ENCODE peak calls at places on chromosomes 13 and 19, in four cellular contexts. K is tibial artery, Q is heart left ventricle, J is ascending aorta. P is an unnamed sample.

GRCh38 chr19:41413947-41414346 is 13.2 kb downstream of the B3GNT8 start:
- DNase-seq in Q (no peak), K (no peak), J (no peak), P (no peak)

GRCh38 chr13:21537105-21537504 is 66.9 kb downstream of the MICU2 start:
- DNase-seq in Q (no peak), K (no peak), J (no peak), P (no peak)

GRCh38 chr13:24348385-24348784 is 39.0 kb downstream of the C1QTNF9 start:
- DNase-seq in K (no peak), Q (no peak), J (no peak), P (no peak)

GRCh38 chr13:111156421-111156820 is 41.3 kb downstream of the ARHGEF7 start:
- DNase-seq in Q (no peak), J (no peak), K (no peak), P (no peak)

GRCh38 chr13:35768126-35768525 is 291.6 kb upstream of the MAB21L1 start:
- DNase-seq in K (no peak), Q (no peak), J (no peak), P (no peak)

GRCh38 chr13:105773887-105774538 is 761.4 kb downstream of the EFNB2 start:
- DNase-seq in K (no peak), Q (no peak), J (no peak), P (peak; percentile 38)

GRCh38 chr13:94344126-94344863 is 135.2 kb downstream of the DCT start:
- DNase-seq in K (no peak), J (no peak), Q (no peak), P (no peak)

GRCh38 chr13:21458457-21458815 is 667 bp downstream of the ZDHHC20 start:
- DNase-seq in K (no peak), Q (no peak), J (no peak), P (peak; percentile 81)

GRCh38 chr19:18764591-18765051 is 26.5 kb downstream of the COMP start:
- DNase-seq in K (no peak), J (no peak), Q (no peak), P (no peak)

DNA sequence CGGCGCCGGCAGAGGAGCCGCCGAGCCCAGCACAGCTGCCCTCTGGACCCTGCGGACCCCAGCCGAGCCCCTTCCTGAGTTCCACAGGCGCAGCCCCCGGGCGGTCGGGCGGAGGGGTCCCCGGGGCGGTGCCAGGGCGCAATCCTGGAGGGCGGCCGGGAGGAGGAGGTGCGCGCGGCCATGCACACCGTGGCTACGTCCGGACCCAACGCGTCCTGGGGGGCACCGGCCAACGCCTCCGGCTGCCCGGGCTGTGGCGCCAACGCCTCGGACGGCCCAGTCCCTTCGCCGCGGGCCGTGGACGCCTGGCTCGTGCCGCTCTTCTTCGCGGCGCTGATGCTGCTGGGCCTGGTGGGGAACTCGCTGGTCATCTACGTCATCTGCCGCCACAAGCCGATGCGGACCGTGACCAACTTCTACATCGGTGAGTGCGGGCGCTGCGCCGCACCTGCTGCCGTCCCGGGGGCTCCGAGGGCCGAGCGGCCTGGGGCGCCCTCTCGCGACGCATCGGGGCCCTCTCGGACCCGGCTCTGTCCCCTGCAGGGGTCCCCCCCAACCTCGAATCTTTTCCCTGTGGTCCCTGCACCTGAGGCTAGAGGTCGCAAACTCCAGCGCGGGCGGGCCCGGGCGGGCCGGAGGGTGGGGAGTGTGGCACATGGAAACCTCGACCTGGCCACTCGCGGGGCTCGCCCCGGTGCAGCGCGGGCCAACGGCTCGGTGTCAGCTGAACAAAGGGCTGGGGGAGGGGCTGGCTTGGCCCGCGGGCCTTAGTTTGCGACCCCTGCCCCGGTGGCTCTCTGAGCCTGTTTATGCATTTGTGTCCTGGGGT is at the start of gene KISS1R:
- DNase-seq in J (peak; percentile 75), Q (no peak), K (no peak), P (peak; percentile 74)
- H3K4me3 ChIP-seq in J (peak within 1 kb of the TSS; percentile 43), Q (peak within 1 kb of the TSS; percentile 34), K (peak within 1 kb of the TSS; percentile 39), P (peak within 1 kb of the TSS; percentile 87)

GRCh38 chr13:101116381-101116780 is 299.9 kb downstream of the NALCN start:
- DNase-seq in Q (no peak), K (no peak), J (no peak), P (no peak)
- H3K4me1 ChIP-seq in Q (no peaks in the 10 kb centered on the region), K (no peaks in the 10 kb centered on the region), J (no peaks in the 10 kb centered on the region), P (no peaks in the 10 kb centered on the region)

GRCh38 chr19:14165986-14166385 is 29.6 kb upstream of the ASF1B start:
- DNase-seq in Q (no peak), J (no peak), K (no peak), P (no peak)

GRCh38 chr19:14166448-14166847 is 30.1 kb upstream of the ASF1B start:
- DNase-seq in J (no peak), Q (no peak), K (no peak), P (no peak)

GRCh38 chr19:14167594-14168138 is 31.3 kb upstream of the ASF1B start:
- DNase-seq in J (no peak), K (no peak), Q (no peak), P (no peak)

GRCh38 chr19:14168259-14168972 is 32.0 kb upstream of the ASF1B start:
- DNase-seq in K (no peak), Q (no peak), J (no peak), P (no peak)

GRCh38 chr19:14167013-14167593 is 30.7 kb upstream of the ASF1B start:
- DNase-seq in J (no peak), Q (no peak), K (no peak), P (no peak)
- H3K4me3 ChIP-seq in J (no peak overlapping the region), Q (peak overlapping the region; percentile 9), K (no peak overlapping the region), P (no peak overlapping the region)

GRCh38 chr19:10237702-10238101 is 6.6 kb upstream of the S1PR2 start:
- DNase-seq in Q (no peak), K (no peak), J (no peak), P (no peak)

GRCh38 chr19:10246511-10246910 is 5.5 kb upstream of the MRPL4 start:
- DNase-seq in J (no peak), K (no peak), Q (no peak), P (no peak)

GRCh38 chr19:10238172-10238783 is 7.1 kb upstream of the S1PR2 start:
- DNase-seq in Q (peak; percentile 81), J (no peak), K (no peak), P (peak; percentile 56)

GRCh38 chr19:10243606-10244005 is 8.4 kb upstream of the MRPL4 start:
- DNase-seq in Q (no peak), K (no peak), J (no peak), P (no peak)
- H3K4me1 ChIP-seq in Q (no peaks in the 10 kb centered on the region), K (no peaks in the 10 kb centered on the region), J (no peaks in the 10 kb centered on the region), P (peaks cover 6% of the 10 kb centered on the region)

DNA sequence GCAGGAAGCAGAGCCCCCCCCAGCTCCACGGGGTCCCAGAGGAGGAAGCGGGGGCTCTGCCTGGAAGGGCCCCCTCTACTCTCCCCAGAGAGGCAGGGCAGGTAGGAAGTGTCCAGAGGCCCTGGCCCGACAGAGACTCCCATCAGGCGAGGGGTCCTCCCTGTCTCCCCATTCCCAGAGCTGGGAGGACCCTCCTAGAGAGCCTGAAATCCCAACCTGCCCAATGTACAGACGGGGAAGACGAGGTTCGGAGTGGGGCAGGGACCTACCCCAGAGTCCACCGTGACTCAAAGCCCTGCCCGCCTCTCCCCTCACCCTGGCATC is 1.1 kb downstream of the TLE2 start:
- DNase-seq in K (no peak), Q (no peak), J (no peak), P (no peak)
- H3K4me3 ChIP-seq in K (peak overlapping the region; percentile 65), Q (peak overlapping the region; percentile 77), J (peak overlapping the region; percentile 71), P (peak overlapping the region; percentile 79)

DNA sequence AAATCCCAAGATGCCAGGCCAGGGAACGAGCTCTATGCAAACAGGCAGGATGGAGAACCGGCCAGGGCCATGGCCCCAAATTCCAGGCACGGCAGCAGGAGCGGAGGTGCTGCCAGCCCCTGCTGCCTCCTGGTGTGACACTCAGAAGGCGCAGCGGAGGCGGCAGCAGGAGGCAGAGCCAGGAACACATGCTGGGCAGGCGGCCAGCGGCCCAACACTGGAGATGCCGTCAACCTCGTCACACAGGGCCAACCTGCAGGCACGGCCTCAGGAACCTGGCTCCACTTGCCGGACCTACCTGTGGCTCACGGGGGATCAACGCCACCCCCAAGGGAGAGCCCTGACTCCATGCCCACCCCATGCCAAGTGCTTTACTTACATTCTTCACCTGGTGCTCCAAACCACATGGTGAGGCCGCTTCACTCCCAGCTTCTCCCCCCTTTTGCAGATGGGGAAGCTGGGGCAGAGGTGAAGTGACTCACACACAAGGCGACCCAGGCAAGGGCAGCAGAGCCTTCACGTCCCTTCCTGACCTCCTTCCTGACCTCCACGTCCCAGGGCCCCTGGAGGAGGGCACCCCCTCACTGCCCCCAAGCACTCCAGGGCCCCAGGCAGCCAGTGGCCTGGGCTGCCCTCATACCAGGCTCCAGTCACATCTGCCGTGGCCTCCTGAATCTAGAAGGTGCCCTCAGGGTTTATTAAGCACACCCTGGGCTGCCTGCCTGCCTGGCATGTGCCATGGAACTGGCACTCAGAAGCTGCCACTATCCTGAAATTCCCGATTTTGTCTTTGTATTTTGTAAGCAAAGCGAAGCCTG is 43.5 kb downstream of the GGACT start:
- DNase-seq in K (peak; percentile 67), Q (no peak), J (peak; percentile 63), P (no peak)
- H3K4me1 ChIP-seq in K (peaks cover 8% of the 10 kb centered on the region), Q (peaks cover 6% of the 10 kb centered on the region), J (peaks cover 3% of the 10 kb centered on the region), P (no peaks in the 10 kb centered on the region)

P was measured in Caco-2.